ENCODE peak calls at places on chromosomes 12 and 14, in nine cellular contexts. K is lower lobe of right lung; Y is epithelial cell of proximal tubule; T is IMR-90; E is HFF-Myc; I is A549; Z is pancreas; H is adrenal gland; S is CD8-positive, alpha-beta T cell. L is an unnamed sample.

GRCh38 chr12:109829667-109830066 is 3.5 kb downstream of the TRPV4 start:
- DNase-seq in K (no peak), Z (no peak), H (no peak), T (no peak), S (no peak), E (no peak), Y (no peak), I (no peak), L (no peak)

GRCh38 chr14:65704850-65705249 is 292.3 kb downstream of the FUT8 start:
- DNase-seq in Y (peak), E (no peak), I (no peak), S (no peak), K (no peak), H (no peak), Z (no peak), T (no peak), L (no peak)

GRCh38 chr12:26101833-26102232 is 23.0 kb downstream of the BHLHE41 start:
- DNase-seq in H (no peak), Z (no peak), S (no peak), E (no peak), I (no peak), K (no peak), T (no peak), Y (no peak), L (no peak)

GRCh38 chr12:8950287-8950574 is 786 bp upstream of the M6PR start:
- DNase-seq in H (no peak), T (no peak), Y (peak), I (no peak), E (no peak), K (no peak), S (no peak), Z (no peak), L (no peak)

GRCh38 chr12:51520576-51521325 is 70.3 kb upstream of the SCN8A start:
- DNase-seq in H (no peak), Y (no peak), E (no peak), S (no peak), K (no peak), I (no peak), T (no peak), Z (no peak), L (no peak)

GRCh38 chr12:84497819-84498218 is 414.8 kb downstream of the SLC6A15 start:
- DNase-seq in H (no peak), Z (no peak), Y (no peak), K (no peak), S (no peak), T (no peak), E (no peak), I (no peak), L (no peak)

GRCh38 chr14:32939254-32940065 is 781 bp downstream of the NPAS3 start:
- DNase-seq in T (peak), H (peak), Z (peak), Y (no peak), I (no peak), S (no peak), K (peak), E (no peak), L (peak)

GRCh38 chr14:100305446-100306255 is 593 bp downstream of the SLC25A29 start:
- DNase-seq in K (peak), E (no peak), Y (no peak), S (peak), Z (peak), H (peak), I (peak), T (no peak), L (peak)

GRCh38 chr14:104076743-104077142 is 8.8 kb upstream of the ASPG start:
- DNase-seq in Y (no peak), S (no peak), H (no peak), K (no peak), I (no peak), E (no peak), T (no peak), Z (no peak), L (no peak)

GRCh38 chr12:30000401-30000800 is 216.7 kb upstream of the TMTC1 start:
- DNase-seq in E (no peak), K (no peak), S (no peak), Z (no peak), Y (no peak), I (no peak), T (no peak), H (no peak), L (peak)

GRCh38 chr14:72947366-72948160 is 21.3 kb downstream of the DCAF4 start:
- DNase-seq in Z (no peak), S (no peak), I (no peak), H (no peak), E (no peak), K (no peak), T (no peak), Y (no peak), L (no peak)

GRCh38 chr12:13257356-13257875 is 60.9 kb downstream of the EMP1 start:
- DNase-seq in S (no peak), E (no peak), Z (no peak), I (no peak), Y (no peak), H (no peak), T (no peak), K (no peak), L (no peak)

GRCh38 chr14:104370256-104370870 is 209.2 kb upstream of the C14orf180 start:
- DNase-seq in S (no peak), H (no peak), I (peak), K (peak), E (no peak), T (no peak), Y (no peak), Z (no peak), L (no peak)

GRCh38 chr12:49559011-49559675 is 8.8 kb downstream of the MCRS1 start:
- DNase-seq in I (no peak), Y (no peak), S (no peak), H (no peak), Z (no peak), K (no peak), T (no peak), E (no peak), L (no peak)

GRCh38 chr14:58426819-58427288 is 477 bp downstream of the TIMM9 start:
- DNase-seq in S (peak), Y (no peak), K (peak), T (peak), E (peak), H (peak), Z (peak), I (peak), L (no peak)

GRCh38 chr12:33596061-33596460 is 156.4 kb upstream of the SYT10 start:
- DNase-seq in Y (no peak), T (no peak), S (no peak), Z (no peak), I (no peak), E (no peak), H (no peak), K (no peak), L (no peak)

GRCh38 chr12:65728348-65728912 is 95.9 kb upstream of the HMGA2 start:
- DNase-seq in K (no peak), S (no peak), Z (no peak), I (no peak), E (no peak), Y (no peak), H (no peak), T (no peak), L (no peak)

GRCh38 chr12:60333461-60333860 is 737.6 kb downstream of the SLC16A7 start:
- DNase-seq in S (no peak), I (no peak), H (no peak), E (no peak), Z (no peak), K (no peak), T (peak), Y (no peak), L (peak)

GRCh38 chr12:79114896-79115295 is 250.3 kb downstream of the SYT1 start:
- DNase-seq in E (no peak), Z (no peak), H (no peak), I (no peak), T (no peak), Y (no peak), S (no peak), K (no peak), L (no peak)

GRCh38 chr12:23084236-23084995 is 459.4 kb downstream of the ETNK1 start:
- DNase-seq in E (peak), S (no peak), I (no peak), K (no peak), T (peak), Y (peak), H (no peak), Z (no peak), L (peak)

GRCh38 chr12:6347367-6348338 is 5.8 kb upstream of the TNFRSF1A start:
- DNase-seq in S (no peak), Z (peak), T (peak), E (no peak), Y (no peak), H (peak), K (no peak), I (no peak), L (peak)

GRCh38 chr12:108856428-108857157 is 790 bp downstream of the SSH1 start:
- DNase-seq in I (no peak), S (peak), Z (peak), Y (no peak), T (peak), K (peak), E (no peak), H (peak), L (peak)

GRCh38 chr12:85866929-85867776 is 6.9 kb upstream of the NTS start:
- DNase-seq in H (no peak), T (peak), S (no peak), Y (peak), Z (no peak), I (peak), E (peak), K (no peak), L (peak)

GRCh38 chr14:75242546-75243273 is 35.9 kb upstream of the FOS start:
- DNase-seq in K (peak), H (no peak), Y (no peak), S (no peak), I (no peak), T (peak), E (peak), Z (no peak), L (peak)

GRCh38 chr12:111363578-111363977 is 5.3 kb downstream of the PHETA1 start:
- DNase-seq in I (no peak), E (no peak), K (no peak), Y (no peak), H (no peak), T (peak), Z (no peak), S (no peak), L (peak)

GRCh38 chr14:69269381-69269780 is 9.4 kb downstream of the GALNT16 start:
- DNase-seq in S (no peak), E (no peak), H (no peak), I (no peak), Z (no peak), T (no peak), K (no peak), Y (no peak), L (no peak)

GRCh38 chr12:65675141-65675621 is 149.1 kb upstream of the HMGA2 start:
- DNase-seq in H (no peak), Z (no peak), I (no peak), T (peak), E (no peak), Y (no peak), S (no peak), K (no peak), L (peak)

GRCh38 chr12:53972722-53973092 is 219 bp upstream of the HOXC11 start:
- DNase-seq in I (no peak), Y (no peak), T (no peak), S (no peak), K (no peak), Z (no peak), E (no peak), H (no peak), L (no peak)

GRCh38 chr14:49218436-49219092 is 367.6 kb downstream of the RPS29 start:
- DNase-seq in S (no peak), H (no peak), Y (no peak), T (no peak), Z (no peak), K (no peak), I (no peak), E (no peak), L (peak)

GRCh38 chr12:89461190-89461589 is 63.4 kb downstream of the GALNT4 start:
- DNase-seq in T (peak), H (no peak), K (no peak), I (no peak), E (no peak), Y (no peak), Z (no peak), S (no peak), L (peak)

GRCh38 chr12:43287991-43288390 is 264.0 kb downstream of the ADAMTS20 start:
- DNase-seq in K (no peak), E (no peak), S (no peak), I (no peak), Y (no peak), Z (no peak), H (no peak), T (peak), L (no peak)

GRCh38 chr12:3313066-3313465 is 177.9 kb upstream of the PRMT8 start:
- DNase-seq in I (no peak), E (no peak), S (no peak), Z (no peak), K (no peak), T (peak), H (no peak), Y (peak), L (peak)

GRCh38 chr12:87127272-87127671 is 871.1 kb upstream of the MGAT4C start:
- DNase-seq in Z (no peak), T (peak), S (no peak), K (no peak), H (no peak), I (no peak), E (no peak), Y (no peak), L (peak)

GRCh38 chr12:42124764-42125371 is 19.8 kb downstream of the GXYLT1 start:
- DNase-seq in I (no peak), E (no peak), S (no peak), Z (no peak), Y (no peak), H (no peak), T (no peak), K (no peak), L (no peak)
- H3K4me3 ChIP-seq in I (no peak), E (no peak), S (no peak), Z (no peak), Y (no peak), H (no peak), T (no peak), K (no peak), L (no peak)

GRCh38 chr14:23058654-23059504 is 1.6 kb upstream of the CDH24 start:
- DNase-seq in K (no peak), Z (no peak), E (no peak), I (no peak), Y (no peak), H (no peak), T (no peak), S (no peak), L (no peak)

GRCh38 chr14:23063601-23064000 is 6.3 kb upstream of the CDH24 start:
- DNase-seq in K (no peak), I (no peak), T (no peak), H (peak), E (no peak), Y (no peak), S (no peak), Z (no peak), L (no peak)

GRCh38 chr14:23057757-23058653 is 685 bp upstream of the CDH24 start:
- DNase-seq in K (peak), Z (peak), E (peak), H (peak), S (peak), Y (no peak), I (peak), T (peak), L (peak)

GRCh38 chr14:23060536-23061260 is 3.4 kb upstream of the CDH24 start:
- DNase-seq in E (no peak), I (no peak), T (no peak), Z (no peak), S (no peak), Y (no peak), H (no peak), K (no peak), L (no peak)

GRCh38 chr14:23061995-23062394 is 4.7 kb upstream of the CDH24 start:
- DNase-seq in K (no peak), E (peak), H (peak), Y (peak), S (no peak), T (peak), Z (peak), I (peak), L (peak)
- TF ChIP-seq CTCF in K (no peak), E (no peak), H (no peak), Y (no peak), S (no peak), T (peak), Z (no peak), I (no peak), L (no peak)

GRCh38 chr14:45699451-45699850 is 446.4 kb upstream of the MIS18BP1 start:
- DNase-seq in S (no peak), Y (no peak), T (no peak), H (peak), I (no peak), E (no peak), K (no peak), Z (no peak), L (peak)
- H3K4me3 ChIP-seq in S (no peak), Y (no peak), T (no peak), H (no peak), I (no peak), E (no peak), K (no peak), Z (no peak), L (no peak)

GRCh38 chr12:100672075-100672592 is 98.7 kb downstream of the GAS2L3 start:
- DNase-seq in Y (no peak), H (no peak), Z (no peak), E (no peak), T (no peak), K (peak), S (no peak), I (peak), L (no peak)
- TF ChIP-seq CTCF in Y (peak), H (peak), Z (no peak), E (peak), T (peak), K (peak), S (no peak), I (peak), L (peak)

GRCh38 chr14:105489607-105490317 is 1.3 kb upstream of the TEDC1 start:
- DNase-seq in T (peak), E (peak), K (peak), Z (peak), H (peak), I (peak), S (peak), Y (no peak), L (peak)

GRCh38 chr14:105490318-105490571 is 801 bp upstream of the TEDC1 start:
- DNase-seq in Z (no peak), E (no peak), Y (no peak), I (no peak), H (no peak), S (no peak), T (no peak), K (no peak), L (no peak)

GRCh38 chr14:105487449-105487985 is 831 bp downstream of the CRIP1 start:
- DNase-seq in Y (no peak), T (no peak), K (peak), E (no peak), Z (peak), I (no peak), S (peak), H (no peak), L (no peak)

GRCh38 chr14:105487986-105488777 is 1.5 kb downstream of the CRIP1 start:
- DNase-seq in H (no peak), I (no peak), T (no peak), Z (peak), Y (no peak), E (no peak), S (peak), K (no peak), L (no peak)

DNA sequence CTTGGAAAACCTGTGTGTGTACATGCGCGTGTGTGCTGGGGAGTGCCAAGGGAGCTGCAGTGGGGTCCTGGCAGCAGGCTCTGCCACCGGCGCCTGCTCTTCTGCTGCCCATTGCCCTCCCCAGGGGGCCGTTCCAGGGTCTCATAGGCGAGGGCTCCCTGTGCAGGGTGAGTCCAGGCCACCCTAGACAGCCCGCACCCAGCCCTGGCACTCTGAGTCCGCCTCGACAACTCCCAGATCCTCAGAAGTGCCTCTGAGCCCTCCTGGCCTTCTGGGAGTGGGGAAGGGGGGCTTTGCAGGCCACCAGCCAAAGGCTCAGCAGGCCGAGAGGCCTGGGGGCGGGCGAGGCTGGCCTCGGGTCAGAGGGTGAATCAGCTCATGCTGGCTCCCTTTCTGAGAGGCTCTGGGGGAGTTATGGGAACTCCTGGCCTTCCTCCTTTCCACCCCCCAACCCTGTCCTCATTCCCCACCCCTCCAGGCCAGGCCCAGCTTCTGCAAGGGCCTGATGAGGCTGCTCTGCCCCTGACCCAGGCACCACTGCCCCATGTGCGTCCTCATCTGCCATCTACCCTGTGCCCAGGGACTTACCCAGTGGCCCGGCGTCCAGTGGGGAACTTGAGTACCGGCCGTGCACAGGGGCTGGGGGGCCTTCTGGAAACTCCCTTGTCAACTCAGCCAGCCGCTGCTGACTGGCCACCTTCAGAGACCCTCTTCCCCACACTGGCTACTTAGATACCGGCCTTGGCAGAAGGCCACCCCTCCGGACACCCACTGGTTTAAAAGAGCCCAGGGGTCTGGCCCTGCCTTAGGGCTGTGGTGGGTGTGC is 2.1 kb upstream of the TEDC1 start:
- DNase-seq in S (peak), Y (no peak), K (no peak), E (no peak), T (no peak), Z (peak), I (no peak), H (no peak), L (no peak)
- H3K4me3 ChIP-seq in S (peak), Y (peak), K (peak), E (peak), T (no peak), Z (peak), I (peak), H (no peak), L (no peak)

GRCh38 chr14:106459971-106460730 is 933.8 kb downstream of the TMEM121 start:
- DNase-seq in Y (no peak), I (peak), Z (no peak), S (no peak), E (no peak), K (no peak), T (no peak), H (no peak), L (no peak)
- TF ChIP-seq CTCF in Y (peak), I (no peak), Z (no peak), S (no peak), E (no peak), K (peak), T (no peak), H (no peak), L (no peak)

DNA sequence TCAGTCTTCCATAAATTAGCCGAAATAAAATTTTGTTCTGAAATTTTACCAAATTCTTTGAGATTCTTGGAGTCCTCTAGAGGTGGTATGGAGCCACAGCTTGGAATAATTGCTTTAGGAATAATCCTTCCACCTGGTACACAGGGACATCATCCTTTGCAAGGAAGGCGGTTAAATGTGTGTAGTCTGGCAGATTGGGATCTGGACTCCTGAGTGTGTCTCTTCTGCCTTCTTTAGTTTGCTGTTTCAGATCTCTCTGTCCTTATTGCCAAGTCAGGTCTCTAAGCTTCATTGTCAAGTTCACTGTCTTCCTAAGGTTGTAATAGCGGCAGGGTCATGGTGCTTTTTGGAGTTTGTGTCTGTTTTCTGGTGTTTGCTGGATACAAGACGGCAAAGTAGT is 393.9 kb upstream of the RGS6 start:
- DNase-seq in E (no peak), I (no peak), T (no peak), K (no peak), Z (no peak), Y (no peak), S (no peak), H (no peak), L (no peak)
- H3K4me3 ChIP-seq in E (no peak), I (no peak), T (no peak), K (no peak), Z (no peak), Y (no peak), S (no peak), H (no peak), L (no peak)